ENCODE peak calls at places on chromosomes 4 and X, in four cellular contexts. N is fibroblast of the aortic adventitia, M is fibroblast of lung, S is heart left ventricle. X is an unnamed sample.

GRCh38 chr4:27270435-27270834 is 409.8 kb downstream of the STIM2 start:
- DNase-seq in N (no peak), M (no peak), S (no peak), X (no peak)

GRCh38 chr4:10524196-10524833 is 67.1 kb upstream of the ZNF518B start:
- DNase-seq in M (no peak), S (no peak), N (peak), X (peak)

GRCh38 chr4:185298728-185299394 is 89.5 kb downstream of the SNX25 start:
- DNase-seq in M (no peak), S (no peak), N (no peak), X (no peak)

GRCh38 chrX:25597561-25597960 is 540.6 kb upstream of the MAGEB18 start:
- DNase-seq in S (no peak), N (peak), M (peak), X (peak)

GRCh38 chr4:123516576-123516975 is 120.0 kb downstream of the SPRY1 start:
- DNase-seq in M (no peak), S (no peak), N (no peak), X (no peak)

GRCh38 chrX:24294619-24295018 is 19.2 kb downstream of the SUPT20HL2 start:
- DNase-seq in M (no peak), S (peak), N (peak), X (peak)

GRCh38 chr4:55819634-55820033 is at the start of gene EXOC1L:
- DNase-seq in N (peak), M (peak), S (no peak), X (peak)

GRCh38 chrX:53544936-53545335 is 110.8 kb upstream of the HSD17B10 start:
- DNase-seq in M (no peak), S (no peak), N (no peak), X (no peak)

GRCh38 chr4:103171006-103171405 is 27.1 kb downstream of the CENPE start:
- DNase-seq in M (peak), N (no peak), S (no peak), X (peak)

GRCh38 chrX:46770817-46771163 is 11.9 kb upstream of the SLC9A7 start:
- DNase-seq in S (no peak), M (peak), N (peak), X (peak)

GRCh38 chr4:85968945-85969830 is 390.7 kb downstream of the MAPK10 start:
- DNase-seq in M (peak), N (peak), S (no peak), X (peak)

GRCh38 chr4:116561717-116562116 is 523.7 kb downstream of the TRAM1L1 start:
- DNase-seq in M (no peak), N (no peak), S (no peak), X (no peak)

GRCh38 chrX:50648151-50648550 is 165.8 kb downstream of the SHROOM4 start:
- DNase-seq in N (peak), S (no peak), M (no peak), X (peak)

GRCh38 chr4:120865985-120866384 is 56.5 kb downstream of the PRDM5 start:
- DNase-seq in S (no peak), N (no peak), M (no peak), X (no peak)

GRCh38 chrX:47422444-47422843 is 52.1 kb downstream of the ZNF157 start:
- DNase-seq in S (no peak), M (no peak), N (no peak), X (no peak)

GRCh38 chr4:8643986-8644385 is 51.4 kb downstream of the CPZ start:
- DNase-seq in N (no peak), M (no peak), S (no peak), X (no peak)

GRCh38 chrX:77622672-77623071 is 163.3 kb downstream of the ATRX start:
- DNase-seq in S (no peak), N (no peak), M (no peak), X (no peak)

GRCh38 chrX:97011540-97011939 is 127.8 kb downstream of the RPA4 start:
- DNase-seq in M (no peak), N (no peak), S (no peak), X (no peak)

GRCh38 chr4:124334119-124334518 is 378.4 kb downstream of the ANKRD50 start:
- DNase-seq in M (peak), N (peak), S (peak), X (peak)

GRCh38 chr4:54568184-54568583 is 89.6 kb upstream of the KIT start:
- DNase-seq in M (peak), N (peak), S (no peak), X (peak)

GRCh38 chr4:116811730-116812129 is 273.6 kb downstream of the TRAM1L1 start:
- DNase-seq in N (no peak), M (no peak), S (no peak), X (no peak)

GRCh38 chr4:60724623-60725022 is 475.5 kb upstream of the ADGRL3 start:
- DNase-seq in S (peak), M (peak), N (peak), X (peak)

GRCh38 chrX:9062621-9063020 is 28.7 kb upstream of the FAM9B start:
- DNase-seq in N (no peak), S (no peak), M (no peak), X (no peak)

GRCh38 chr4:27721193-27721592 is 860.6 kb downstream of the STIM2 start:
- DNase-seq in S (no peak), M (no peak), N (no peak), X (no peak)

GRCh38 chrX:12792711-12793110 is 1.5 kb downstream of the PRPS2 start:
- DNase-seq in N (no peak), S (no peak), M (no peak), X (no peak)

GRCh38 chr4:139625487-139625886 is 40.1 kb upstream of the MGST2 start:
- DNase-seq in S (no peak), N (no peak), M (no peak), X (no peak)

GRCh38 chr4:173169178-173169427 is 492 bp downstream of the GALNT7 start:
- DNase-seq in N (no peak), S (no peak), M (no peak), X (no peak)
- TF ChIP-seq CTCF in N (no peak), S (no peak), M (no peak), X (no peak)

GRCh38 chrX:95675011-95675410 is 1009.6 kb upstream of the DIAPH2 start:
- DNase-seq in S (no peak), N (no peak), M (no peak), X (no peak)

GRCh38 chrX:95675794-95676193 is 1008.8 kb upstream of the DIAPH2 start:
- DNase-seq in M (no peak), N (peak), S (no peak), X (no peak)

DNA sequence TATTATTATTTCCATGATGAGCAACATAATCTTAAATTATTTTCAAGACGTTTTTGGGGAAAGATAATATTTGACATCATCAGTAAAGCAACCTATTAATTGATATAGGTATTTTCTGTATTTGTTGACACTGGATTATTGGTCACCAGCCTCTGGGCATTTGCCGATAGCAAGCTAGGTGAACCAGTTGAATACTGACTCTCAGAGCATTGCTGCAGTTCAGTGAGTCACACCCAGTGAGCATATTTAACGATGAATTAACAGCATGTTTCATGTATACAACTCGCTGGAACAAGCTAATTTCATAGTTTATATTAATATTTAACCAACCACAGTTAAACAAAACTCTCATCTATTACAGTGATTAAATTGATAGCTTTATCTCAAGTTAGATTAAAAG is 1006.0 kb upstream of the DIAPH2 start:
- DNase-seq in S (no peak), M (no peak), N (no peak), X (no peak)
- TF ChIP-seq CTCF in S (no peak), M (no peak), N (no peak), X (no peak)

GRCh38 chr4:6907658-6908191 is 1.9 kb upstream of the TBC1D14 start:
- DNase-seq in S (no peak), M (peak), N (peak), X (peak)
- TF ChIP-seq CTCF in S (peak), M (peak), N (peak), X (peak)

DNA sequence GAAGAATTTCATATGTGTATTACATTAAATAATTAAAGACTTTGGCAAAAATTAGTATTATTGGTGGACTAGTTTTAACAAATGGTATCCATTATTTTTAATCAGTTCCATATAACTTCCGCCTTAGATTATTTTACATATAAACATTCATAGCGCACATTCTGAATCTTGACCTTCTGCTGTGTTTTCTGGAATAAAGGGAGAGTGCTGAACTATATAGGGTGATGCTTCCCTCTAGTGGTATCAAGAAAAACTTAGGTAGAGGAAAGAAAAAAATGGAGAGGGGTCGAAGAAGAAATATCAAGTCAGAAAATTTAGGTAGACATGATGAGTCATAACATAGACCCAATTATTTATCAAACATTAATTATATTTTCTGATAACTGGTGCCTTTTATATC is 155.6 kb upstream of the PACRGL start:
- DNase-seq in M (peak), N (peak), S (no peak), X (peak)
- TF ChIP-seq CTCF in M (peak), N (peak), S (peak), X (peak)

DNA sequence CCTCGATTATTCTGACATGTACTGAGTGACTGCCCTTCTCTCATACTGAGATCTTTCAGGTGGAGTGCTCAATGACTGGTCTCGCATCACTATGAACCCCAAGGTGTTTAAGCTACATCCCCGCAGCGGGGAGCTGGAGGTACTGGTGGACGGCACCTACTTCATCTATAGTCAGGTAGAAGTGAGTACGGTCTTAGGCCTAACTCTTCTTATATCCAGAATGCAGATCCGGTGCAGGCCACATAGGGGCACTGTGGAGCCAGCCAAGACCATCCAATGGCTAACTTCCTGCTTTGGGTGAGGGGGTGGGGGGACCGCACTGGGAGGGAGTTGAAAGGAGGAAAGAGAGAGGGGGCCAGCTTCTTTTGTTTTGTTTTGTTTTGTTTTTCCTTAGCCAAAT is 16.4 kb downstream of the AWAT2 start:
- DNase-seq in S (no peak), M (peak), N (peak), X (peak)
- TF ChIP-seq CTCF in S (peak), M (peak), N (peak), X (peak)

DNA sequence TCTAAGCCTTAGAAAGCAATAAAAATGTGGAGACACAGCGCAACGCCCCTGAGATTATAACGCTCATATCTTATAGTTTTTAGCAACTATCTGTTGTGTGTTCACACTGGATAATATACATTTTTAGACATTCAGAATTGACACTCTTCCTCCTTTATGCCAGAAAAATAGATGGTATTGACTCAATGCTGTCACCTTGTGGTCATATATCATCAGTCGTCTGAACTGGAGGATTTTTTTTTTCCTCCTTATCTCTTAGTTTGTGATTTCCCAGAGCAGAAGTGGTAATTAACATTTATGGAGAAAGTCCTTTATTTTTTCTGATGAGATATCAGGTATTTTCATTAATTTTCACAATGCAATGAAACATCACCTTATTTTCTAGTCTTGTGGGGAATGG is 759.6 kb downstream of the RAB28 start:
- DNase-seq in N (peak), S (no peak), M (no peak), X (peak)
- TF ChIP-seq CTCF in N (peak), S (peak), M (peak), X (peak)

X was measured in choroid plexus epithelial cell.